ENCODE peak calls at places on chromosomes 7 and 10, in ten cellular contexts. Y is SK-N-MC; T is left lobe of liver; J is activated CD4-positive, alpha-beta T cell treated with anti-CD3 and anti-CD28 coated beads, Interleukin-2, amount 50 U/mL, for 1 hour; K is OCI-LY7; F is fibroblast of the conjunctiva; R is NCI-H82; A is NAMALWA; V is ELR; Z is transverse colon. U is an unnamed sample.

GRCh38 chr7:149719050-149719899 is 54.1 kb downstream of the ZNF467 start:
- DNase-seq in K (no peak), F (peak), A (no peak), Y (no peak), V (peak), J (no peak), Z (no peak), R (no peak), T (no peak), U (peak)

GRCh38 chr7:20596653-20597052 is 18.8 kb upstream of the ABCB5 start:
- DNase-seq in A (no peak), Z (no peak), T (no peak), K (no peak), J (no peak), V (peak), Y (no peak), F (peak), R (no peak), U (no peak)

GRCh38 chr7:74379938-74380337 is 73.8 kb upstream of the GTF2IRD1 start:
- DNase-seq in Y (no peak), R (no peak), J (no peak), V (no peak), A (no peak), Z (no peak), F (no peak), K (no peak), T (peak), U (peak)

GRCh38 chr10:72712136-72712535 is 20.2 kb downstream of the MCU start:
- DNase-seq in T (no peak), V (no peak), A (no peak), F (no peak), R (no peak), Z (no peak), K (no peak), Y (no peak), J (no peak), U (no peak)

GRCh38 chr10:127908106-127908957 is 1.4 kb downstream of the PTPRE start:
- DNase-seq in Z (no peak), F (no peak), A (no peak), K (no peak), T (no peak), R (no peak), J (no peak), Y (no peak), V (peak), U (no peak)

GRCh38 chr10:72364239-72364777 is 9.6 kb upstream of the DNAJB12 start:
- DNase-seq in Z (peak), A (peak), Y (peak), K (peak), V (peak), F (peak), J (peak), T (peak), R (peak), U (peak)

GRCh38 chr7:146492017-146492416 is 375.4 kb downstream of the CNTNAP2 start:
- DNase-seq in A (no peak), Z (no peak), V (no peak), F (no peak), Y (no peak), K (no peak), T (no peak), J (no peak), R (no peak), U (no peak)

GRCh38 chr7:636396-636795 is 90.1 kb upstream of the DNAAF5 start:
- DNase-seq in J (peak), Z (no peak), Y (no peak), A (no peak), R (no peak), F (no peak), T (no peak), V (peak), K (no peak), U (no peak)

GRCh38 chr10:101817542-101818118 is 614 bp downstream of the OGA start:
- DNase-seq in K (peak), J (peak), Y (no peak), R (peak), Z (peak), F (peak), A (no peak), T (peak), V (peak), U (peak)

GRCh38 chr7:7704867-7705266 is 13.5 kb downstream of the RPA3 start:
- DNase-seq in T (no peak), R (no peak), J (no peak), Z (no peak), A (no peak), F (no peak), Y (no peak), V (no peak), K (no peak), U (no peak)

GRCh38 chr7:107982918-107983389 is 20.0 kb downstream of the LAMB1 start:
- DNase-seq in Y (no peak), A (peak), R (peak), V (peak), Z (no peak), F (no peak), T (no peak), K (no peak), J (no peak), U (no peak)

GRCh38 chr7:155178096-155178495 is 108.0 kb downstream of the HTR5A start:
- DNase-seq in R (no peak), A (no peak), Z (no peak), Y (no peak), J (no peak), K (no peak), T (no peak), F (no peak), V (no peak), U (no peak)

GRCh38 chr7:43362652-43363428 is 220.1 kb upstream of the STK17A start:
- DNase-seq in V (peak), T (no peak), F (peak), Z (no peak), J (no peak), A (no peak), K (peak), R (peak), Y (peak), U (no peak)

GRCh38 chr7:2527505-2528464 is 8.2 kb downstream of the LFNG start:
- DNase-seq in F (peak), Y (no peak), A (peak), T (no peak), Z (peak), R (no peak), J (peak), K (no peak), V (peak), U (no peak)

U was measured in posterior cingulate gyrus.